ENCODE peak calls at places on chromosomes 11 and 22, in ten cellular contexts. E is DMS153; T is right atrium auricular region; L is NCI-H510A treated with DMSO at 0.1 percent for 48 hours; W is stimulated activated CD8-positive, alpha-beta memory T cell treated with anti-CD3 and anti-CD28 coated beads, Interleukin-12 subunit alpha, Interleukin-12 subunit beta, amount 100 ng/mL, for 4 hours; N is amniotic stem cell; B is choroid plexus epithelial cell; F is NCI-H345; O is OCI-LY7; R is stimulated activated CD4-positive, alpha-beta T cell treated with anti-CD3 and anti-CD28 coated beads, Interleukin-15, amount 100 ng/mL, for 24 hours. D is an unnamed sample.

GRCh38 chr11:22828373-22828772 is 1.2 kb downstream of the SVIP start:
- DNase-seq in E (no peak), T (no peak), L (no peak), W (no peak), N (no peak), B (no peak), F (no peak), O (no peak), R (no peak), D (no peak)

GRCh38 chr11:35859311-35859710 is 84.6 kb upstream of the LDLRAD3 start:
- DNase-seq in E (no peak), T (peak), L (no peak), W (no peak), N (no peak), B (peak), F (no peak), O (no peak), R (no peak), D (no peak)

GRCh38 chr11:46299425-46300067 is 22.1 kb downstream of the CREB3L1 start:
- DNase-seq in E (no peak), T (no peak), L (no peak), W (no peak), N (no peak), B (no peak), F (no peak), O (no peak), R (no peak), D (no peak)

GRCh38 chr22:28594784-28595324 is 84.8 kb downstream of the TTC28 start:
- DNase-seq in E (peak), T (no peak), L (peak), W (no peak), N (peak), B (peak), F (peak), O (peak), R (no peak), D (no peak)

GRCh38 chr11:19589567-19590260 is 122.9 kb upstream of the NAV2 start:
- DNase-seq in E (no peak), T (no peak), L (no peak), W (no peak), N (no peak), B (no peak), F (no peak), O (no peak), R (no peak), D (no peak)

GRCh38 chr22:48376936-48377335 is 1450.7 kb downstream of the BRD1 start:
- DNase-seq in E (no peak), T (no peak), L (no peak), W (no peak), N (no peak), B (no peak), F (no peak), O (no peak), R (no peak), D (peak)

GRCh38 chr11:118621071-118621815 is 13.8 kb downstream of the PHLDB1 start:
- DNase-seq in E (peak), T (peak), L (peak), W (no peak), N (peak), B (peak), F (peak), O (no peak), R (peak), D (peak)

GRCh38 chr11:65599216-65599954 is 3.8 kb upstream of the KCNK7 start:
- DNase-seq in E (no peak), T (no peak), L (no peak), W (no peak), N (no peak), B (no peak), F (no peak), O (no peak), R (no peak), D (no peak)

GRCh38 chr22:48949375-48950149 is 878.1 kb downstream of the BRD1 start:
- DNase-seq in E (no peak), T (peak), L (no peak), W (no peak), N (no peak), B (no peak), F (no peak), O (no peak), R (no peak), D (no peak)

GRCh38 chr11:2693271-2693833 is 6.4 kb downstream of the KCNQ1OT1 start:
- DNase-seq in E (no peak), T (no peak), L (no peak), W (no peak), N (no peak), B (no peak), F (no peak), O (no peak), R (no peak), D (peak)

GRCh38 chr22:40919446-40919845 is 31.7 kb upstream of the RBX1 start:
- DNase-seq in E (no peak), T (no peak), L (no peak), W (no peak), N (no peak), B (no peak), F (no peak), O (no peak), R (no peak), D (no peak)

GRCh38 chr11:7604331-7604973 is 68.8 kb downstream of the CYB5R2 start:
- DNase-seq in E (no peak), T (no peak), L (no peak), W (no peak), N (no peak), B (no peak), F (no peak), O (no peak), R (no peak), D (no peak)

GRCh38 chr11:117546431-117547160 is 218.9 kb downstream of the CEP164 start:
- DNase-seq in E (no peak), T (no peak), L (no peak), W (no peak), N (no peak), B (no peak), F (peak), O (no peak), R (no peak), D (no peak)

GRCh38 chr11:126124284-126124683 is 61.6 kb upstream of the CDON start:
- DNase-seq in E (peak), T (no peak), L (no peak), W (no peak), N (no peak), B (no peak), F (no peak), O (no peak), R (no peak), D (no peak)

GRCh38 chr11:2097998-2098690 is 41.0 kb downstream of the IGF2 start:
- DNase-seq in E (no peak), T (no peak), L (no peak), W (no peak), N (no peak), B (no peak), F (no peak), O (no peak), R (no peak), D (no peak)

GRCh38 chr11:131957891-131958290 is 587.5 kb downstream of the NTM start:
- DNase-seq in E (no peak), T (no peak), L (peak), W (no peak), N (no peak), B (no peak), F (no peak), O (no peak), R (no peak), D (no peak)

D was measured in endodermal cell.